ENCODE peak calls at places on chromosome 1, in six cellular contexts. W, S, E, F, Y and K are unnamed samples. For H3K27me3, the result is how much of the 10 kb centered on the place peaks cover.

GRCh38 chr1:178690496-178690895 is 34.5 kb upstream of the RALGPS2 start:
- DNase-seq in W (no peak), S (no peak), E (no peak), F (no peak), Y (no peak), K (no peak)

GRCh38 chr1:42140191-42140590 is 13.0 kb upstream of the GUCA2B start:
- DNase-seq in W (no peak), S (no peak), E (no peak), F (no peak), Y (no peak), K (no peak)

GRCh38 chr1:170836146-170836545 is 99.2 kb upstream of the MROH9 start:
- DNase-seq in W (no peak), S (no peak), E (no peak), F (no peak), Y (no peak), K (no peak)

GRCh38 chr1:31760422-31760900 is 3.7 kb downstream of the ADGRB2 start:
- DNase-seq in W (no peak), S (no peak), E (no peak), F (no peak), Y (no peak), K (no peak)

GRCh38 chr1:154115180-154115579 is 39.7 kb downstream of the NUP210L start:
- DNase-seq in W (no peak), S (no peak), E (no peak), F (no peak), Y (no peak), K (no peak)

GRCh38 chr1:59057211-59057694 is 239.6 kb upstream of the FGGY start:
- DNase-seq in W (peak), S (peak), E (peak), F (peak), Y (no peak), K (peak)

GRCh38 chr1:101166583-101167120 is 70.2 kb upstream of the S1PR1 start:
- DNase-seq in W (no peak), S (no peak), E (no peak), F (no peak), Y (no peak), K (no peak)

GRCh38 chr1:14910947-14911721 is 242.4 kb upstream of the TMEM51 start:
- DNase-seq in W (no peak), S (no peak), E (peak), F (no peak), Y (no peak), K (no peak)

GRCh38 chr1:33641099-33641830 is 168.8 kb downstream of the ZSCAN20 start:
- DNase-seq in W (peak), S (no peak), E (no peak), F (no peak), Y (no peak), K (no peak)

GRCh38 chr1:22778842-22779520 is 68.3 kb downstream of the EPHB2 start:
- DNase-seq in W (no peak), S (no peak), E (no peak), F (no peak), Y (no peak), K (no peak)

GRCh38 chr1:213457097-213457680 is 406.1 kb downstream of the RPS6KC1 start:
- DNase-seq in W (no peak), S (no peak), E (peak), F (no peak), Y (no peak), K (no peak)

GRCh38 chr1:246680180-246680579 is 44.0 kb upstream of the SCCPDH start:
- DNase-seq in W (no peak), S (no peak), E (no peak), F (peak), Y (peak), K (no peak)

GRCh38 chr1:203661572-203661971 is 34.9 kb downstream of the ATP2B4 start:
- DNase-seq in W (peak), S (peak), E (no peak), F (no peak), Y (no peak), K (no peak)

GRCh38 chr1:235088907-235089306 is 39.7 kb downstream of the TOMM20 start:
- DNase-seq in W (no peak), S (no peak), E (no peak), F (peak), Y (no peak), K (no peak)

GRCh38 chr1:20634594-20635084 is 1.4 kb downstream of the PINK1 start:
- DNase-seq in W (peak), S (peak), E (peak), F (no peak), Y (no peak), K (no peak)

GRCh38 chr1:36084502-36085115 is 715 bp downstream of the TEKT2 start:
- DNase-seq in W (no peak), S (peak), E (no peak), F (no peak), Y (no peak), K (no peak)

GRCh38 chr1:246705368-246705767 is 18.8 kb upstream of the SCCPDH start:
- DNase-seq in W (no peak), S (no peak), E (no peak), F (no peak), Y (no peak), K (no peak)

GRCh38 chr1:179781962-179782361 is 38.9 kb downstream of the FAM163A start:
- DNase-seq in W (no peak), S (peak), E (no peak), F (peak), Y (no peak), K (no peak)

GRCh38 chr1:204623894-204624361 is 61.6 kb downstream of the LRRN2 start:
- DNase-seq in W (peak), S (no peak), E (no peak), F (no peak), Y (no peak), K (no peak)

GRCh38 chr1:43435146-43436145 is 18.3 kb downstream of the HYI start:
- DNase-seq in W (no peak), S (no peak), E (no peak), F (peak), Y (no peak), K (no peak)

GRCh38 chr1:156667968-156668709 is 9.1 kb downstream of the NES start:
- DNase-seq in W (no peak), S (no peak), E (no peak), F (no peak), Y (no peak), K (no peak)

GRCh38 chr1:235883261-235883927 is 16.7 kb upstream of the LYST start:
- DNase-seq in W (no peak), S (peak), E (peak), F (peak), Y (peak), K (no peak)

GRCh38 chr1:109089242-109090015 is 1.1 kb upstream of the TMEM167B start:
- DNase-seq in W (peak), S (peak), E (peak), F (peak), Y (peak), K (no peak)

GRCh38 chr1:80892452-80892995 is 908.2 kb upstream of the ADGRL2 start:
- DNase-seq in W (no peak), S (no peak), E (no peak), F (no peak), Y (no peak), K (no peak)

DNA sequence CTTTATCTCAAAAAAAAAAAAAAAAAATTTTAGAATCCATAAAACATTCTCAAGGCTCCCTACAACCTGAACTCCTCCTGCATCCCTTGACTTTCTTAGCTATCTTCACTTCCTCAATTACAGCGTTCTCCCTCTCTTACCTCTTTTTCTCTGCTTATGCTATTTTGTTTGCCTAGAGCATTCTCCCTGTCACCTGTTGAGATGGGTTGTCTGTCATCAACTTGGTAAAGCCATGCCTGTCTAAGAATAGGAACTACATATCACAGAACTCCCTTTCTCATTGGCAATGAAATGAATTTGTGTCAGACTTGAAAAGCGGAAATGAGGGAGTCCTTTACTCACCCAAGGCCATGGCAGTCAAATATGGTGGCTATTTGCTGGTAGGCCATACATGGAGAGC is 129.6 kb upstream of the CACHD1 start:
- DNase-seq in W (no peak), S (no peak), E (no peak), F (no peak), Y (no peak), K (no peak)
- H3K27me3 ChIP-seq in W (under half), S (under half), E (under half), F (under half), Y (under half), K (under half)

GRCh38 chr1:26289158-26290059 is 9.5 kb downstream of the SH3BGRL3 start:
- DNase-seq in W (no peak), S (peak), E (no peak), F (no peak), Y (no peak), K (no peak)
- TF ChIP-seq POLR2AphosphoS5 in W (no peak), S (no peak), E (no peak), F (no peak), Y (no peak), K (no peak)

DNA sequence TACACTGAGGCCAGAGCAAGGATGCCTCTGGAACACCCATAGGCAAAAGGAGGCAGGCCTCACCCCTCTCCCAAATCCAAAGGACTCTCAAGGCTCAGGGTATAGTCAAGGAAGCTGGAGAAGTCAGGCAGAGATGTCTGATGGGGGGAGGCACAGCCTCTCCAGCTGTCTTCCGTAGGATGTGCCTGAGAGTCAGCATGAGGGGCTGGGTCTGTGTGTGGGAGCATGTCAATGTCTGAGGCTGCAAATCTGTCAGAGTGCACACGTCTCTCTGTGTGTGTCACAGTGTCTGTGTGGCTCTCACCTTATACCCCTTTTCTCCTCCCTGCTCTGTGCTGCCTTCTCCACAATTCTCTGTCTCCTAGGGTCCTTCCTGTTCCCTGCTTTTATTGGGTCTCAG is 4.0 kb downstream of the HPCAL4 start:
- DNase-seq in W (no peak), S (no peak), E (no peak), F (no peak), Y (no peak), K (no peak)
- H3K27me3 ChIP-seq in W (under half), S (half or more), E (under half), F (half or more), Y (half or more), K (under half)

DNA sequence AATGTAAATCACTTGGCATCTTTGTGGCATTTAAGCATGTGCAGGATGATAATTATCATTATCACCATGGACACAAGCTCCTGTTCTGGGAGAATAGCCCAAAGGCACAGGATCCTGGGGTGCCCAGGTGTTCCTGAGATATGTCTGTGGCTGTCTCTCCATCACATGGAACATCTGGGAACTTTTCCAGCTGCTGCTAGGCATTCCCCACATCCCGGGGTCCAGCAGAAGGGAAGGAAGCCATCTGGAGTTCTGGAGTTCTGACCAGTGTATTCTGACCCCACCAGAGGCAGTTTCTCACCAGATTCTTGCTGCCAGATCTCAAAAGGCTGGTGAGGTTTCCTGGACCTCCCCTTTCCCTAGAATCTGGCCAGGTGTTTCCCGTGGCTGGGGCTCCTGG is 259.7 kb upstream of the VAMP3 start:
- DNase-seq in W (no peak), S (no peak), E (no peak), F (no peak), Y (no peak), K (no peak)
- TF ChIP-seq POLR2AphosphoS5 in W (no peak), S (no peak), E (no peak), F (no peak), Y (no peak), K (no peak)

GRCh38 chr1:159857889-159858288 is 4.6 kb downstream of the VSIG8 start:
- DNase-seq in W (no peak), S (no peak), E (no peak), F (no peak), Y (no peak), K (no peak)

GRCh38 chr1:159854101-159854692 is 8.3 kb downstream of the VSIG8 start:
- DNase-seq in W (no peak), S (peak), E (peak), F (peak), Y (peak), K (no peak)

GRCh38 chr1:159855709-159856108 is 6.7 kb downstream of the VSIG8 start:
- DNase-seq in W (no peak), S (no peak), E (no peak), F (no peak), Y (no peak), K (no peak)

GRCh38 chr1:159854693-159855192 is 7.7 kb downstream of the VSIG8 start:
- DNase-seq in W (peak), S (peak), E (peak), F (peak), Y (peak), K (no peak)

GRCh38 chr1:159856576-159856975 is 5.9 kb downstream of the VSIG8 start:
- DNase-seq in W (no peak), S (no peak), E (no peak), F (no peak), Y (no peak), K (no peak)
- H3K27me3 ChIP-seq in W (under half), S (under half), E (under half), F (under half), Y (under half), K (under half)

GRCh38 chr1:209849388-209849787 is 21.6 kb downstream of the UTP25 start:
- DNase-seq in W (no peak), S (no peak), E (no peak), F (no peak), Y (no peak), K (no peak)

GRCh38 chr1:209853677-209854076 is 25.9 kb downstream of the UTP25 start:
- DNase-seq in W (no peak), S (no peak), E (no peak), F (no peak), Y (no peak), K (no peak)

GRCh38 chr1:209845405-209845725 is 17.6 kb downstream of the UTP25 start:
- DNase-seq in W (no peak), S (no peak), E (no peak), F (no peak), Y (no peak), K (no peak)

GRCh38 chr1:209854196-209854595 is 26.4 kb downstream of the UTP25 start:
- DNase-seq in W (no peak), S (no peak), E (no peak), F (no peak), Y (no peak), K (no peak)

DNA sequence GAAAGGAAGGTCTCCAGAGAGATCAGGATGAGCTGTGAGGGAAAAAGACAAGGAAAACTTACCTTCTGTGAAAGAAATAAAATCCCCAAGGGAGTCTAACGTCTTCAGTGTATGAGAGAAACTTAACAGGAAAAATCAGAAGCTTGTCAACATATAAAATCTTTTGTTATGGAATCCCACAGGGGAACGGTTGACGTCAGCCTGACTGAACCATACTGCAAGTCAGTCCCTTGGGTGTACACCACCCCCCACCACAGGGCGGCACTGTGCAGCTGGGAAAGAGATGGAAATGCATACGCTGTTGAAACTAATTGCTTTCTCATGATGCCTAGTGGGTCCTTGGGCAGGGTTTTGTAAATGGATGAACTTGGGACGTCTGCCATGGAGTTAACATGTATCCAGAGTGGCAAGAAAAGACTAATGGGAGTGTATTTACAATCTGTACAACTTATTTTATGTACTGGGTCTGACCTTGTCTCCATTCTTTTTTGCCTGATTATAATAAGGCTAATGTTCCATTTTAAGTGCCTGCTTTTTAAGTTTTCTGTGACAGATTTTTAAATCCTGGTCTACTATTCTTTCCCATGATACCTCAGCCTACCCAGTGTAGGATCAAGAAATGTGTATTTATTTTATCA is 22.7 kb downstream of the UTP25 start:
- DNase-seq in W (peak), S (peak), E (peak), F (no peak), Y (peak), K (no peak)
- TF ChIP-seq POLR2AphosphoS5 in W (no peak), S (no peak), E (no peak), F (no peak), Y (no peak), K (no peak)

GRCh38 chr1:3133671-3134070 is 64.7 kb downstream of the PRDM16 start:
- DNase-seq in W (peak), S (no peak), E (no peak), F (no peak), Y (no peak), K (no peak)

GRCh38 chr1:3136532-3136931 is 67.5 kb downstream of the PRDM16 start:
- DNase-seq in W (no peak), S (no peak), E (no peak), F (no peak), Y (no peak), K (no peak)

GRCh38 chr1:3134378-3135072 is 65.5 kb downstream of the PRDM16 start:
- DNase-seq in W (no peak), S (no peak), E (no peak), F (no peak), Y (no peak), K (no peak)

GRCh38 chr1:3135746-3136455 is 66.9 kb downstream of the PRDM16 start:
- DNase-seq in W (no peak), S (no peak), E (no peak), F (no peak), Y (no peak), K (no peak)

GRCh38 chr1:3135073-3135745 is 66.2 kb downstream of the PRDM16 start:
- DNase-seq in W (no peak), S (no peak), E (no peak), F (no peak), Y (no peak), K (no peak)
- H3K27me3 ChIP-seq in W (under half), S (under half), E (under half), F (under half), Y (under half), K (under half)

GRCh38 chr1:151146416-151147131 is at the start of gene SEMA6C:
- DNase-seq in W (peak), S (peak), E (peak), F (peak), Y (peak), K (peak)
- TF ChIP-seq POLR2AphosphoS5 in W (peak), S (peak), E (peak), F (peak), Y (peak), K (peak)

DNA sequence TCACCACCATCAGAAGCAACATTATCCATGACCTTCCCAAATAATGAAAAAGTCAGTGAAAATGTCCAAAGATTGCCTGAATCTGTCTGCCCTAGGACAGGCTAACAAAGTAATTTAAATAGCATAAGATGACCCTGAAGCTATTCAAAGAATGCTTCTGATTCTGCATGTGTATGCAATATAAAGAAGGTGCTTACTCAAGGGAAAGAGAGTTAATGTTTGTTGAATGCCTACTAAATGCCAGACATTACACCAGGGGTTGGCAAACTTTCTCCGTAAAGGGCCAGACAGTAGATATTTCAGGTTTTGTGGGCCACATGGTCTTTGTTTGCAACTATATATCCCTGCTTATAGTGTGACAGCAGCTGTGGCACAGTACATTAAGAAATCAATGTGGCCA is 221.9 kb upstream of the DMRTA2 start:
- DNase-seq in W (peak), S (no peak), E (no peak), F (no peak), Y (no peak), K (no peak)
- H3K27me3 ChIP-seq in W (under half), S (under half), E (under half), F (under half), Y (under half), K (under half)

GRCh38 chr1:119714583-119714982 is 2.8 kb downstream of the PHGDH start:
- DNase-seq in W (no peak), S (no peak), E (no peak), F (no peak), Y (no peak), K (no peak)

GRCh38 chr1:119711804-119712341 is at the start of gene PHGDH:
- DNase-seq in W (peak), S (peak), E (peak), F (peak), Y (peak), K (no peak)

GRCh38 chr1:119713039-119713537 is 1.4 kb downstream of the PHGDH start:
- DNase-seq in W (no peak), S (no peak), E (no peak), F (no peak), Y (no peak), K (no peak)

GRCh38 chr1:119713538-119714456 is 2.1 kb downstream of the PHGDH start:
- DNase-seq in W (no peak), S (no peak), E (no peak), F (no peak), Y (no peak), K (peak)

DNA sequence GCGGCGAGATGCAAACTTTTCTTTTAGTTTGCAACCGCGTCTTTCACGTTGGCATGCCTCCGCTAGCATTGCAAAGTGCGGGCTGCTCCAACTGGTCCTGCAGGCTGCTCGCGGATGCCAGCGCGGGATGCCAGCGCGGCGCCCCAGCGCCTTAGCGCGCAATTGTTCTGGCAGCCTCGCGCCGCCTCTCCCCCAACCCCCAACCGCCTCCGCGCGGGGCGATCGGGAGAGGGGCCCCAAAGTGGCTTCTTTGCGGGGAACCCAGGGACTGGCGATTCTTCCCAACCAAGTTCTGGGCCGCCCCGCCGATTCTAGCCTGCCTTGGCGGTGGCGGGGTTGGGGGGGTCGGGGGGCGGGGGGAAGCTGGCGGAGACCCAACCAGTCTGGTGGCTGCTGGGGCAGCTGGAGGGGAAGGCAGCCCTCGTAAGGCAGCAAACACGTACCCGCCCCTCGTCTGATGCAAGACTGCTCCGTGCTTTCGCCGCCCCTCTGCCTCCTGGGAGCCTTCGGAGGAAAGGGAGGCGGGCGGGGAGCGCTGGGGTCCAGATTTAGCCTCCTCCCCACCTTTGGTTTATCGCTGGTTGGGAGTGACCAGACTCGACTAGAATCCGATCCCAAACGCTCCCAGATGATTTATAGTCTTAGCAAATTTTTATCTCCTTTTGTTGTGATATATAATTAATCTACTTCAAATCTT is 756 bp downstream of the PHGDH start:
- DNase-seq in W (peak), S (peak), E (peak), F (peak), Y (peak), K (peak)
- TF ChIP-seq POLR2AphosphoS5 in W (no peak), S (no peak), E (no peak), F (no peak), Y (no peak), K (no peak)